ENCODE peak calls at places on chromosomes 11 and 22, in nine cellular contexts. One of them, this sample, is unnamed.

GRCh38 chr11:4887591-4887990 is 5.9 kb downstream of the OR51T1 start:
- DNase-seq in D341Med: no peak
- DNase-seq in tibial artery: no peak
- DNase-seq in H4: no peak
- DNase-seq in tibial nerve: no peak
- DNase-seq in activated CD4-positive, CD25-positive, alpha-beta regulatory T cell treated with anti-CD3 and anti-CD28 coated beads, Interleukin-2, amount 50 U/mL, for 72 hours: no peak
- DNase-seq in AG20443: no peak
- DNase-seq in activated CD8-positive, alpha-beta T cell treated with anti-CD3 and anti-CD28 coated beads for 36 hours: no peak
- DNase-seq in HT-29: no peak
- DNase-seq in this sample: no peak

GRCh38 chr11:82987997-82988396 is 83.7 kb downstream of the RAB30 start:
- DNase-seq in activated CD4-positive, CD25-positive, alpha-beta regulatory T cell treated with anti-CD3 and anti-CD28 coated beads, Interleukin-2, amount 50 U/mL, for 72 hours: no peak
- DNase-seq in H4: no peak
- DNase-seq in AG20443: no peak
- DNase-seq in D341Med: no peak
- DNase-seq in tibial nerve: no peak
- DNase-seq in HT-29: no peak
- DNase-seq in activated CD8-positive, alpha-beta T cell treated with anti-CD3 and anti-CD28 coated beads for 36 hours: no peak
- DNase-seq in tibial artery: no peak
- DNase-seq in this sample: no peak

GRCh38 chr22:23841292-23841691 is 2.5 kb upstream of the DERL3 start:
- DNase-seq in tibial nerve: no peak
- DNase-seq in HT-29: no peak
- DNase-seq in activated CD8-positive, alpha-beta T cell treated with anti-CD3 and anti-CD28 coated beads for 36 hours: no peak
- DNase-seq in D341Med: no peak
- DNase-seq in AG20443: no peak
- DNase-seq in H4: no peak
- DNase-seq in tibial artery: no peak
- DNase-seq in activated CD4-positive, CD25-positive, alpha-beta regulatory T cell treated with anti-CD3 and anti-CD28 coated beads, Interleukin-2, amount 50 U/mL, for 72 hours: no peak
- DNase-seq in this sample: no peak

GRCh38 chr11:27040302-27041115 is at the start of gene BBOX1:
- DNase-seq in activated CD8-positive, alpha-beta T cell treated with anti-CD3 and anti-CD28 coated beads for 36 hours: no peak
- DNase-seq in activated CD4-positive, CD25-positive, alpha-beta regulatory T cell treated with anti-CD3 and anti-CD28 coated beads, Interleukin-2, amount 50 U/mL, for 72 hours: no peak
- DNase-seq in tibial artery: peak
- DNase-seq in HT-29: peak
- DNase-seq in D341Med: no peak
- DNase-seq in AG20443: no peak
- DNase-seq in H4: no peak
- DNase-seq in tibial nerve: no peak
- DNase-seq in this sample: no peak

GRCh38 chr22:46517255-46517761 is 20.1 kb downstream of the CELSR1 start:
- DNase-seq in tibial artery: no peak
- DNase-seq in HT-29: no peak
- DNase-seq in activated CD8-positive, alpha-beta T cell treated with anti-CD3 and anti-CD28 coated beads for 36 hours: no peak
- DNase-seq in activated CD4-positive, CD25-positive, alpha-beta regulatory T cell treated with anti-CD3 and anti-CD28 coated beads, Interleukin-2, amount 50 U/mL, for 72 hours: no peak
- DNase-seq in AG20443: no peak
- DNase-seq in D341Med: no peak
- DNase-seq in H4: no peak
- DNase-seq in tibial nerve: no peak
- DNase-seq in this sample: no peak

GRCh38 chr11:75513250-75513649 is 12.5 kb downstream of the GDPD5 start:
- DNase-seq in tibial artery: no peak
- DNase-seq in D341Med: no peak
- DNase-seq in tibial nerve: no peak
- DNase-seq in H4: no peak
- DNase-seq in activated CD8-positive, alpha-beta T cell treated with anti-CD3 and anti-CD28 coated beads for 36 hours: no peak
- DNase-seq in AG20443: no peak
- DNase-seq in activated CD4-positive, CD25-positive, alpha-beta regulatory T cell treated with anti-CD3 and anti-CD28 coated beads, Interleukin-2, amount 50 U/mL, for 72 hours: no peak
- DNase-seq in HT-29: no peak
- DNase-seq in this sample: no peak

GRCh38 chr22:21707677-21708076 is 27.9 kb downstream of the YPEL1 start:
- DNase-seq in activated CD8-positive, alpha-beta T cell treated with anti-CD3 and anti-CD28 coated beads for 36 hours: no peak
- DNase-seq in D341Med: peak
- DNase-seq in HT-29: no peak
- DNase-seq in tibial nerve: no peak
- DNase-seq in H4: no peak
- DNase-seq in AG20443: no peak
- DNase-seq in activated CD4-positive, CD25-positive, alpha-beta regulatory T cell treated with anti-CD3 and anti-CD28 coated beads, Interleukin-2, amount 50 U/mL, for 72 hours: no peak
- DNase-seq in tibial artery: no peak
- DNase-seq in this sample: peak

GRCh38 chr11:9574806-9575530 is 1.5 kb downstream of the WEE1 start:
- DNase-seq in tibial nerve: peak
- DNase-seq in H4: peak
- DNase-seq in tibial artery: peak
- DNase-seq in activated CD8-positive, alpha-beta T cell treated with anti-CD3 and anti-CD28 coated beads for 36 hours: peak
- DNase-seq in D341Med: peak
- DNase-seq in AG20443: peak
- DNase-seq in activated CD4-positive, CD25-positive, alpha-beta regulatory T cell treated with anti-CD3 and anti-CD28 coated beads, Interleukin-2, amount 50 U/mL, for 72 hours: peak
- DNase-seq in HT-29: peak
- DNase-seq in this sample: peak

GRCh38 chr11:123478352-123478986 is 48.4 kb downstream of the GRAMD1B start:
- DNase-seq in activated CD8-positive, alpha-beta T cell treated with anti-CD3 and anti-CD28 coated beads for 36 hours: peak
- DNase-seq in HT-29: peak
- DNase-seq in tibial artery: no peak
- DNase-seq in tibial nerve: no peak
- DNase-seq in activated CD4-positive, CD25-positive, alpha-beta regulatory T cell treated with anti-CD3 and anti-CD28 coated beads, Interleukin-2, amount 50 U/mL, for 72 hours: no peak
- DNase-seq in AG20443: peak
- DNase-seq in H4: peak
- DNase-seq in D341Med: peak
- DNase-seq in this sample: peak

GRCh38 chr11:440065-441042 is 1.5 kb downstream of the ANO9 start:
- DNase-seq in HT-29: no peak
- DNase-seq in D341Med: no peak
- DNase-seq in H4: no peak
- DNase-seq in activated CD4-positive, CD25-positive, alpha-beta regulatory T cell treated with anti-CD3 and anti-CD28 coated beads, Interleukin-2, amount 50 U/mL, for 72 hours: no peak
- DNase-seq in activated CD8-positive, alpha-beta T cell treated with anti-CD3 and anti-CD28 coated beads for 36 hours: peak
- DNase-seq in tibial artery: no peak
- DNase-seq in AG20443: no peak
- DNase-seq in tibial nerve: no peak
- DNase-seq in this sample: peak

GRCh38 chr11:12981879-12982531 is 27.1 kb upstream of the RASSF10 start:
- DNase-seq in H4: peak
- DNase-seq in tibial artery: no peak
- DNase-seq in HT-29: peak
- DNase-seq in D341Med: no peak
- DNase-seq in activated CD8-positive, alpha-beta T cell treated with anti-CD3 and anti-CD28 coated beads for 36 hours: no peak
- DNase-seq in AG20443: peak
- DNase-seq in tibial nerve: no peak
- DNase-seq in activated CD4-positive, CD25-positive, alpha-beta regulatory T cell treated with anti-CD3 and anti-CD28 coated beads, Interleukin-2, amount 50 U/mL, for 72 hours: no peak
- DNase-seq in this sample: no peak

GRCh38 chr11:21556936-21557335 is 635.9 kb upstream of the ANO5 start:
- DNase-seq in D341Med: no peak
- DNase-seq in activated CD4-positive, CD25-positive, alpha-beta regulatory T cell treated with anti-CD3 and anti-CD28 coated beads, Interleukin-2, amount 50 U/mL, for 72 hours: no peak
- DNase-seq in AG20443: no peak
- DNase-seq in tibial nerve: no peak
- DNase-seq in H4: no peak
- DNase-seq in activated CD8-positive, alpha-beta T cell treated with anti-CD3 and anti-CD28 coated beads for 36 hours: no peak
- DNase-seq in HT-29: no peak
- DNase-seq in tibial artery: no peak
- DNase-seq in this sample: no peak

GRCh38 chr22:32827061-32827602 is 25.6 kb downstream of the TIMP3 start:
- DNase-seq in tibial nerve: no peak
- DNase-seq in HT-29: no peak
- DNase-seq in D341Med: no peak
- DNase-seq in activated CD8-positive, alpha-beta T cell treated with anti-CD3 and anti-CD28 coated beads for 36 hours: no peak
- DNase-seq in H4: no peak
- DNase-seq in AG20443: no peak
- DNase-seq in activated CD4-positive, CD25-positive, alpha-beta regulatory T cell treated with anti-CD3 and anti-CD28 coated beads, Interleukin-2, amount 50 U/mL, for 72 hours: no peak
- DNase-seq in tibial artery: peak
- DNase-seq in this sample: no peak

GRCh38 chr11:5737672-5738071 is 1.4 kb downstream of the OR56B1 start:
- DNase-seq in HT-29: no peak
- DNase-seq in H4: no peak
- DNase-seq in AG20443: no peak
- DNase-seq in tibial nerve: no peak
- DNase-seq in activated CD8-positive, alpha-beta T cell treated with anti-CD3 and anti-CD28 coated beads for 36 hours: no peak
- DNase-seq in D341Med: no peak
- DNase-seq in activated CD4-positive, CD25-positive, alpha-beta regulatory T cell treated with anti-CD3 and anti-CD28 coated beads, Interleukin-2, amount 50 U/mL, for 72 hours: no peak
- DNase-seq in tibial artery: no peak
- DNase-seq in this sample: no peak

GRCh38 chr22:38017272-38017920 is 33.0 kb upstream of the SOX10 start:
- DNase-seq in activated CD4-positive, CD25-positive, alpha-beta regulatory T cell treated with anti-CD3 and anti-CD28 coated beads, Interleukin-2, amount 50 U/mL, for 72 hours: no peak
- DNase-seq in tibial artery: peak
- DNase-seq in activated CD8-positive, alpha-beta T cell treated with anti-CD3 and anti-CD28 coated beads for 36 hours: peak
- DNase-seq in HT-29: peak
- DNase-seq in H4: peak
- DNase-seq in D341Med: no peak
- DNase-seq in AG20443: peak
- DNase-seq in tibial nerve: peak
- DNase-seq in this sample: peak

GRCh38 chr11:34514050-34514449 is 456 bp upstream of the ELF5 start:
- DNase-seq in tibial artery: no peak
- DNase-seq in HT-29: no peak
- DNase-seq in D341Med: no peak
- DNase-seq in activated CD8-positive, alpha-beta T cell treated with anti-CD3 and anti-CD28 coated beads for 36 hours: no peak
- DNase-seq in tibial nerve: no peak
- DNase-seq in AG20443: no peak
- DNase-seq in H4: no peak
- DNase-seq in activated CD4-positive, CD25-positive, alpha-beta regulatory T cell treated with anti-CD3 and anti-CD28 coated beads, Interleukin-2, amount 50 U/mL, for 72 hours: no peak
- DNase-seq in this sample: no peak

GRCh38 chr22:27749597-27750225 is 51.8 kb downstream of the MN1 start:
- DNase-seq in H4: no peak
- DNase-seq in HT-29: no peak
- DNase-seq in D341Med: no peak
- DNase-seq in activated CD8-positive, alpha-beta T cell treated with anti-CD3 and anti-CD28 coated beads for 36 hours: no peak
- DNase-seq in tibial artery: peak
- DNase-seq in activated CD4-positive, CD25-positive, alpha-beta regulatory T cell treated with anti-CD3 and anti-CD28 coated beads, Interleukin-2, amount 50 U/mL, for 72 hours: no peak
- DNase-seq in AG20443: peak
- DNase-seq in tibial nerve: no peak
- DNase-seq in this sample: no peak

GRCh38 chr11:101748572-101748971 is 164.8 kb upstream of the TRPC6 start:
- DNase-seq in activated CD4-positive, CD25-positive, alpha-beta regulatory T cell treated with anti-CD3 and anti-CD28 coated beads, Interleukin-2, amount 50 U/mL, for 72 hours: no peak
- DNase-seq in H4: no peak
- DNase-seq in D341Med: no peak
- DNase-seq in tibial artery: no peak
- DNase-seq in AG20443: no peak
- DNase-seq in tibial nerve: no peak
- DNase-seq in HT-29: no peak
- DNase-seq in activated CD8-positive, alpha-beta T cell treated with anti-CD3 and anti-CD28 coated beads for 36 hours: no peak
- DNase-seq in this sample: no peak

GRCh38 chr22:49197500-49197899 is 630.2 kb downstream of the BRD1 start:
- DNase-seq in HT-29: no peak
- DNase-seq in activated CD8-positive, alpha-beta T cell treated with anti-CD3 and anti-CD28 coated beads for 36 hours: no peak
- DNase-seq in H4: no peak
- DNase-seq in tibial artery: peak
- DNase-seq in D341Med: no peak
- DNase-seq in tibial nerve: no peak
- DNase-seq in activated CD4-positive, CD25-positive, alpha-beta regulatory T cell treated with anti-CD3 and anti-CD28 coated beads, Interleukin-2, amount 50 U/mL, for 72 hours: no peak
- DNase-seq in AG20443: no peak
- DNase-seq in this sample: no peak

GRCh38 chr11:61154528-61154927 is 6.7 kb downstream of the VPS37C start:
- DNase-seq in H4: no peak
- DNase-seq in D341Med: no peak
- DNase-seq in tibial artery: no peak
- DNase-seq in HT-29: no peak
- DNase-seq in activated CD8-positive, alpha-beta T cell treated with anti-CD3 and anti-CD28 coated beads for 36 hours: no peak
- DNase-seq in activated CD4-positive, CD25-positive, alpha-beta regulatory T cell treated with anti-CD3 and anti-CD28 coated beads, Interleukin-2, amount 50 U/mL, for 72 hours: no peak
- DNase-seq in tibial nerve: no peak
- DNase-seq in AG20443: no peak
- DNase-seq in this sample: no peak

GRCh38 chr11:80136991-80137390 is 696.2 kb upstream of the TENM4 start:
- DNase-seq in AG20443: no peak
- DNase-seq in HT-29: no peak
- DNase-seq in tibial artery: no peak
- DNase-seq in tibial nerve: no peak
- DNase-seq in H4: no peak
- DNase-seq in activated CD4-positive, CD25-positive, alpha-beta regulatory T cell treated with anti-CD3 and anti-CD28 coated beads, Interleukin-2, amount 50 U/mL, for 72 hours: no peak
- DNase-seq in activated CD8-positive, alpha-beta T cell treated with anti-CD3 and anti-CD28 coated beads for 36 hours: no peak
- DNase-seq in D341Med: no peak
- DNase-seq in this sample: no peak